ENCODE peak calls at places on chromosome 13, in five cellular contexts. N is AG10803, L is ovary, Z is neural crest cell, Q is GM13976. F is an unnamed sample.

GRCh38 chr13:97369269-97369893 is 64.6 kb upstream of the RAP2A start:
- DNase-seq in L (no peak), Z (no peak), Q (peak), N (no peak), F (peak)

GRCh38 chr13:85261757-85262346 is 537.4 kb downstream of the SLITRK6 start:
- DNase-seq in Z (no peak), Q (no peak), N (no peak), L (no peak), F (no peak)

GRCh38 chr13:51619614-51620013 is 35.4 kb downstream of the WDFY2 start:
- DNase-seq in N (peak), L (no peak), Z (no peak), Q (no peak), F (peak)

GRCh38 chr13:75643182-75643581 is 7.1 kb downstream of the LMO7 start:
- DNase-seq in Z (no peak), L (no peak), Q (no peak), N (no peak), F (no peak)

GRCh38 chr13:97142452-97142851 is 79.7 kb upstream of the MBNL2 start:
- DNase-seq in Z (no peak), Q (no peak), N (peak), L (no peak), F (peak)

GRCh38 chr13:20181180-20181579 is 11.6 kb downstream of the GJB2 start:
- DNase-seq in Z (no peak), N (no peak), L (no peak), Q (no peak), F (no peak)

GRCh38 chr13:74586839-74587238 is 452.6 kb upstream of the KLF12 start:
- DNase-seq in L (no peak), Q (no peak), Z (no peak), N (no peak), F (no peak)

GRCh38 chr13:95207769-95208366 is 93.4 kb downstream of the ABCC4 start:
- DNase-seq in Q (peak), N (no peak), Z (no peak), L (no peak), F (no peak)

GRCh38 chr13:75050419-75051066 is 431.4 kb downstream of the TBC1D4 start:
- DNase-seq in N (peak), Q (no peak), L (no peak), Z (no peak), F (peak)

GRCh38 chr13:36706755-36707154 is 32.9 kb downstream of the SERTM1 start:
- DNase-seq in Q (no peak), L (no peak), Z (no peak), N (peak), F (peak)

GRCh38 chr13:23945612-23946011 is 48.3 kb upstream of the C1QTNF9B start:
- DNase-seq in L (no peak), Q (no peak), N (no peak), Z (no peak), F (no peak)

GRCh38 chr13:29369060-29369743 is 226.3 kb downstream of the SLC7A1 start:
- DNase-seq in N (peak), Z (peak), Q (no peak), L (no peak), F (peak)

GRCh38 chr13:98439136-98439828 is 137.6 kb downstream of the STK24 start:
- DNase-seq in Q (peak), Z (no peak), N (no peak), L (no peak), F (no peak)

GRCh38 chr13:89066868-89067466 is 1395.8 kb downstream of the SLITRK5 start:
- DNase-seq in N (peak), Z (peak), L (no peak), Q (no peak), F (no peak)

GRCh38 chr13:84570831-84571230 is 688.6 kb upstream of the SLITRK1 start:
- DNase-seq in Q (no peak), N (no peak), Z (no peak), L (no peak), F (no peak)

GRCh38 chr13:113143466-113144254 is 14.8 kb upstream of the PROZ start:
- DNase-seq in N (no peak), L (no peak), Q (no peak), Z (no peak), F (no peak)

GRCh38 chr13:99119686-99120085 is 81.0 kb upstream of the UBAC2 start:
- DNase-seq in Q (no peak), Z (no peak), N (no peak), L (no peak), F (no peak)

GRCh38 chr13:110186221-110186838 is 120.6 kb downstream of the COL4A1 start:
- DNase-seq in Q (no peak), Z (no peak), N (no peak), L (no peak), F (no peak)

GRCh38 chr13:70338608-70339007 is 230.4 kb upstream of the KLHL1 start:
- DNase-seq in Q (no peak), N (no peak), L (no peak), Z (no peak), F (no peak)

GRCh38 chr13:51148952-51149573 is 38.0 kb upstream of the C13orf42 start:
- DNase-seq in N (peak), Q (no peak), L (no peak), Z (peak), F (peak)

GRCh38 chr13:77907653-77908341 is 10.8 kb downstream of the EDNRB start:
- DNase-seq in Q (no peak), L (no peak), N (no peak), Z (no peak), F (no peak)

GRCh38 chr13:45872574-45872973 is 21.0 kb upstream of the SIAH3 start:
- DNase-seq in Q (no peak), Z (no peak), L (no peak), N (peak), F (no peak)

GRCh38 chr13:80305737-80306136 is 35.2 kb downstream of the SPRY2 start:
- DNase-seq in Q (no peak), N (peak), L (no peak), Z (no peak), F (peak)

GRCh38 chr13:110809871-110810486 is 96.5 kb downstream of the ING1 start:
- DNase-seq in L (no peak), N (no peak), Z (no peak), Q (no peak), F (no peak)

GRCh38 chr13:95235944-95236343 is 65.3 kb downstream of the ABCC4 start:
- DNase-seq in L (no peak), Q (no peak), Z (no peak), N (no peak), F (no peak)

GRCh38 chr13:75656590-75656989 is 20.5 kb downstream of the LMO7 start:
- DNase-seq in N (no peak), Z (no peak), Q (no peak), L (no peak), F (peak)

GRCh38 chr13:73075546-73075945 is 16.7 kb downstream of the KLF5 start:
- DNase-seq in Q (no peak), N (no peak), Z (no peak), L (no peak), F (no peak)

GRCh38 chr13:23427342-23428182 is 5.9 kb downstream of the SACS start:
- DNase-seq in Z (no peak), L (peak), N (peak), Q (no peak), F (peak)

GRCh38 chr13:111506131-111506530 is 185.7 kb downstream of the TEX29 start:
- DNase-seq in Z (no peak), N (no peak), Q (no peak), L (no peak), F (no peak)

GRCh38 chr13:27374126-27374613 is 50.2 kb upstream of the GTF3A start:
- DNase-seq in N (no peak), Z (no peak), L (no peak), Q (no peak), F (no peak)

GRCh38 chr13:28528848-28529247 is 33.9 kb upstream of the FLT1 start:
- DNase-seq in Z (no peak), L (no peak), Q (no peak), N (no peak), F (no peak)

GRCh38 chr13:111058796-111059506 is 56.2 kb upstream of the ARHGEF7 start:
- DNase-seq in Q (no peak), L (no peak), Z (no peak), N (peak), F (no peak)

GRCh38 chr13:98284677-98285076 is 107.6 kb upstream of the RNF113B start:
- DNase-seq in Q (no peak), N (no peak), Z (no peak), L (no peak), F (no peak)

GRCh38 chr13:97321616-97322321 is 99.6 kb downstream of the MBNL2 start:
- DNase-seq in Z (no peak), L (no peak), Q (no peak), N (no peak), F (no peak)

GRCh38 chr13:26977541-26977940 is 194.1 kb downstream of the USP12 start:
- DNase-seq in Z (no peak), L (no peak), Q (no peak), N (no peak), F (no peak)

GRCh38 chr13:105735269-105735668 is 800.2 kb downstream of the EFNB2 start:
- DNase-seq in L (no peak), N (no peak), Z (no peak), Q (no peak), F (no peak)

F was measured in GM03348.